ENCODE peak calls at places on chromosomes 4 and X, in eight cellular contexts. One of them, this sample, is unnamed.

GRCh38 chr4:83947811-83948210 is 411.9 kb downstream of the GPAT3 start:
- DNase-seq in cardiac septum: no peak
- DNase-seq in HT-29: no peak
- DNase-seq in hypothalamus: no peak
- DNase-seq in lower lobe of right lung: no peak
- DNase-seq in kidney tubule cell: no peak
- DNase-seq in activated naive CD8-positive, alpha-beta T cell treated with anti-CD3 and anti-CD28 coated beads, Interleukin-2, amount 50 U/mL, for 24 hours: no peak
- DNase-seq in Jurkat, Clone E6-1: no peak
- DNase-seq in this sample: no peak

GRCh38 chr4:169485084-169485483 is 127.3 kb downstream of the NEK1 start:
- DNase-seq in cardiac septum: no peak
- DNase-seq in HT-29: no peak
- DNase-seq in hypothalamus: no peak
- DNase-seq in lower lobe of right lung: no peak
- DNase-seq in kidney tubule cell: peak; percentile 20
- DNase-seq in activated naive CD8-positive, alpha-beta T cell treated with anti-CD3 and anti-CD28 coated beads, Interleukin-2, amount 50 U/mL, for 24 hours: no peak
- DNase-seq in Jurkat, Clone E6-1: no peak
- DNase-seq in this sample: no peak

GRCh38 chrX:108322243-108322642 is 116.0 kb downstream of the COL4A6 start:
- DNase-seq in cardiac septum: no peak
- DNase-seq in HT-29: no peak
- DNase-seq in hypothalamus: no peak
- DNase-seq in lower lobe of right lung: no peak
- DNase-seq in kidney tubule cell: no peak
- DNase-seq in activated naive CD8-positive, alpha-beta T cell treated with anti-CD3 and anti-CD28 coated beads, Interleukin-2, amount 50 U/mL, for 24 hours: no peak
- DNase-seq in Jurkat, Clone E6-1: no peak
- DNase-seq in this sample: no peak

GRCh38 chr4:153428816-153429592 is 37.2 kb upstream of the TMEM131L start:
- DNase-seq in cardiac septum: no peak
- DNase-seq in HT-29: no peak
- DNase-seq in hypothalamus: no peak
- DNase-seq in lower lobe of right lung: no peak
- DNase-seq in kidney tubule cell: no peak
- DNase-seq in activated naive CD8-positive, alpha-beta T cell treated with anti-CD3 and anti-CD28 coated beads, Interleukin-2, amount 50 U/mL, for 24 hours: no peak
- DNase-seq in Jurkat, Clone E6-1: peak; percentile 50
- DNase-seq in this sample: no peak

GRCh38 chr4:136900706-136901105 is 631.6 kb downstream of the PCDH18 start:
- DNase-seq in cardiac septum: no peak
- DNase-seq in HT-29: no peak
- DNase-seq in hypothalamus: no peak
- DNase-seq in lower lobe of right lung: no peak
- DNase-seq in kidney tubule cell: peak; percentile 50
- DNase-seq in activated naive CD8-positive, alpha-beta T cell treated with anti-CD3 and anti-CD28 coated beads, Interleukin-2, amount 50 U/mL, for 24 hours: no peak
- DNase-seq in Jurkat, Clone E6-1: peak; percentile 0
- DNase-seq in this sample: no peak

GRCh38 chr4:111136438-111136837 is 513.6 kb upstream of the PITX2 start:
- DNase-seq in cardiac septum: no peak
- DNase-seq in HT-29: peak; percentile 26
- DNase-seq in hypothalamus: no peak
- DNase-seq in lower lobe of right lung: no peak
- DNase-seq in kidney tubule cell: no peak
- DNase-seq in activated naive CD8-positive, alpha-beta T cell treated with anti-CD3 and anti-CD28 coated beads, Interleukin-2, amount 50 U/mL, for 24 hours: no peak
- DNase-seq in Jurkat, Clone E6-1: no peak
- DNase-seq in this sample: peak; percentile 43

GRCh38 chrX:36445576-36445975 is 526.0 kb downstream of the CFAP47 start:
- DNase-seq in cardiac septum: no peak
- DNase-seq in HT-29: no peak
- DNase-seq in hypothalamus: no peak
- DNase-seq in lower lobe of right lung: no peak
- DNase-seq in kidney tubule cell: no peak
- DNase-seq in activated naive CD8-positive, alpha-beta T cell treated with anti-CD3 and anti-CD28 coated beads, Interleukin-2, amount 50 U/mL, for 24 hours: no peak
- DNase-seq in Jurkat, Clone E6-1: no peak
- DNase-seq in this sample: no peak

GRCh38 chr4:175671491-175671934 is 140.6 kb downstream of the GPM6A start:
- DNase-seq in cardiac septum: no peak
- DNase-seq in HT-29: no peak
- DNase-seq in hypothalamus: no peak
- DNase-seq in lower lobe of right lung: no peak
- DNase-seq in kidney tubule cell: no peak
- DNase-seq in activated naive CD8-positive, alpha-beta T cell treated with anti-CD3 and anti-CD28 coated beads, Interleukin-2, amount 50 U/mL, for 24 hours: no peak
- DNase-seq in Jurkat, Clone E6-1: no peak
- DNase-seq in this sample: no peak

GRCh38 chrX:38036471-38036870 is 30.1 kb downstream of the SYTL5 start:
- DNase-seq in cardiac septum: no peak
- DNase-seq in HT-29: no peak
- DNase-seq in hypothalamus: no peak
- DNase-seq in lower lobe of right lung: no peak
- DNase-seq in kidney tubule cell: no peak
- DNase-seq in activated naive CD8-positive, alpha-beta T cell treated with anti-CD3 and anti-CD28 coated beads, Interleukin-2, amount 50 U/mL, for 24 hours: no peak
- DNase-seq in Jurkat, Clone E6-1: no peak
- DNase-seq in this sample: no peak

GRCh38 chr4:8666581-8666980 is 74.0 kb downstream of the CPZ start:
- DNase-seq in cardiac septum: no peak
- DNase-seq in HT-29: no peak
- DNase-seq in hypothalamus: no peak
- DNase-seq in lower lobe of right lung: peak; percentile 10
- DNase-seq in kidney tubule cell: no peak
- DNase-seq in activated naive CD8-positive, alpha-beta T cell treated with anti-CD3 and anti-CD28 coated beads, Interleukin-2, amount 50 U/mL, for 24 hours: no peak
- DNase-seq in Jurkat, Clone E6-1: no peak
- DNase-seq in this sample: no peak

GRCh38 chr4:139207873-139208403 is 30.9 kb upstream of the ELF2 start:
- DNase-seq in cardiac septum: no peak
- DNase-seq in HT-29: no peak
- DNase-seq in hypothalamus: no peak
- DNase-seq in lower lobe of right lung: no peak
- DNase-seq in kidney tubule cell: no peak
- DNase-seq in activated naive CD8-positive, alpha-beta T cell treated with anti-CD3 and anti-CD28 coated beads, Interleukin-2, amount 50 U/mL, for 24 hours: no peak
- DNase-seq in Jurkat, Clone E6-1: no peak
- DNase-seq in this sample: no peak

GRCh38 chr4:42845586-42845985 is 46.9 kb upstream of the GRXCR1 start:
- DNase-seq in cardiac septum: no peak
- DNase-seq in HT-29: no peak
- DNase-seq in hypothalamus: no peak
- DNase-seq in lower lobe of right lung: no peak
- DNase-seq in kidney tubule cell: no peak
- DNase-seq in activated naive CD8-positive, alpha-beta T cell treated with anti-CD3 and anti-CD28 coated beads, Interleukin-2, amount 50 U/mL, for 24 hours: no peak
- DNase-seq in Jurkat, Clone E6-1: no peak
- DNase-seq in this sample: no peak

GRCh38 chr4:112515278-112516075 is 503 bp downstream of the NEUROG2 start:
- DNase-seq in cardiac septum: no peak
- DNase-seq in HT-29: no peak
- DNase-seq in hypothalamus: no peak
- DNase-seq in lower lobe of right lung: no peak
- DNase-seq in kidney tubule cell: peak; percentile 51
- DNase-seq in activated naive CD8-positive, alpha-beta T cell treated with anti-CD3 and anti-CD28 coated beads, Interleukin-2, amount 50 U/mL, for 24 hours: peak; percentile 49
- DNase-seq in Jurkat, Clone E6-1: peak; percentile 11
- DNase-seq in this sample: no peak

GRCh38 chr4:184812181-184812542 is 13.6 kb downstream of the ACSL1 start:
- DNase-seq in cardiac septum: no peak
- DNase-seq in HT-29: no peak
- DNase-seq in hypothalamus: no peak
- DNase-seq in lower lobe of right lung: no peak
- DNase-seq in kidney tubule cell: no peak
- DNase-seq in activated naive CD8-positive, alpha-beta T cell treated with anti-CD3 and anti-CD28 coated beads, Interleukin-2, amount 50 U/mL, for 24 hours: no peak
- DNase-seq in Jurkat, Clone E6-1: no peak
- DNase-seq in this sample: no peak

GRCh38 chr4:114076865-114077264 is 97.4 kb upstream of the ARSJ start:
- DNase-seq in cardiac septum: no peak
- DNase-seq in HT-29: no peak
- DNase-seq in hypothalamus: no peak
- DNase-seq in lower lobe of right lung: no peak
- DNase-seq in kidney tubule cell: peak; percentile 30
- DNase-seq in activated naive CD8-positive, alpha-beta T cell treated with anti-CD3 and anti-CD28 coated beads, Interleukin-2, amount 50 U/mL, for 24 hours: no peak
- DNase-seq in Jurkat, Clone E6-1: no peak
- DNase-seq in this sample: no peak

GRCh38 chrX:56783996-56784620 is 55.1 kb downstream of the NBDY start:
- DNase-seq in cardiac septum: no peak
- DNase-seq in HT-29: no peak
- DNase-seq in hypothalamus: no peak
- DNase-seq in lower lobe of right lung: no peak
- DNase-seq in kidney tubule cell: no peak
- DNase-seq in activated naive CD8-positive, alpha-beta T cell treated with anti-CD3 and anti-CD28 coated beads, Interleukin-2, amount 50 U/mL, for 24 hours: no peak
- DNase-seq in Jurkat, Clone E6-1: no peak
- DNase-seq in this sample: no peak

GRCh38 chr4:114093221-114093715 is 113.8 kb upstream of the ARSJ start:
- DNase-seq in cardiac septum: no peak
- DNase-seq in HT-29: no peak
- DNase-seq in hypothalamus: no peak
- DNase-seq in lower lobe of right lung: no peak
- DNase-seq in kidney tubule cell: no peak
- DNase-seq in activated naive CD8-positive, alpha-beta T cell treated with anti-CD3 and anti-CD28 coated beads, Interleukin-2, amount 50 U/mL, for 24 hours: no peak
- DNase-seq in Jurkat, Clone E6-1: no peak
- DNase-seq in this sample: no peak

GRCh38 chr4:973431-974397 is at the start of gene DGKQ:
- DNase-seq in cardiac septum: peak; percentile 96
- DNase-seq in HT-29: peak; percentile 79
- DNase-seq in hypothalamus: peak; percentile 57
- DNase-seq in lower lobe of right lung: peak; percentile 91
- DNase-seq in kidney tubule cell: peak; percentile 83
- DNase-seq in activated naive CD8-positive, alpha-beta T cell treated with anti-CD3 and anti-CD28 coated beads, Interleukin-2, amount 50 U/mL, for 24 hours: peak; percentile 86
- DNase-seq in Jurkat, Clone E6-1: peak; percentile 39
- DNase-seq in this sample: peak; percentile 71

GRCh38 chr4:107210450-107211239 is 174.5 kb upstream of the DKK2 start:
- DNase-seq in cardiac septum: no peak
- DNase-seq in HT-29: no peak
- DNase-seq in hypothalamus: no peak
- DNase-seq in lower lobe of right lung: no peak
- DNase-seq in kidney tubule cell: peak; percentile 18
- DNase-seq in activated naive CD8-positive, alpha-beta T cell treated with anti-CD3 and anti-CD28 coated beads, Interleukin-2, amount 50 U/mL, for 24 hours: no peak
- DNase-seq in Jurkat, Clone E6-1: no peak
- DNase-seq in this sample: no peak

GRCh38 chr4:13656569-13656988 is 29.1 kb upstream of the BOD1L1 start:
- DNase-seq in cardiac septum: no peak
- DNase-seq in HT-29: peak; percentile 76
- DNase-seq in hypothalamus: peak; percentile 10
- DNase-seq in lower lobe of right lung: peak; percentile 77
- DNase-seq in kidney tubule cell: peak; percentile 68
- DNase-seq in activated naive CD8-positive, alpha-beta T cell treated with anti-CD3 and anti-CD28 coated beads, Interleukin-2, amount 50 U/mL, for 24 hours: peak; percentile 69
- DNase-seq in Jurkat, Clone E6-1: peak; percentile 15
- DNase-seq in this sample: peak; percentile 44

GRCh38 chr4:6368601-6369000 is 99.0 kb downstream of the WFS1 start:
- DNase-seq in cardiac septum: no peak
- DNase-seq in HT-29: no peak
- DNase-seq in hypothalamus: no peak
- DNase-seq in lower lobe of right lung: no peak
- DNase-seq in kidney tubule cell: no peak
- DNase-seq in activated naive CD8-positive, alpha-beta T cell treated with anti-CD3 and anti-CD28 coated beads, Interleukin-2, amount 50 U/mL, for 24 hours: no peak
- DNase-seq in Jurkat, Clone E6-1: no peak
- DNase-seq in this sample: no peak

GRCh38 chr4:23232987-23233386 is 540.2 kb downstream of the GBA3 start:
- DNase-seq in cardiac septum: no peak
- DNase-seq in HT-29: no peak
- DNase-seq in hypothalamus: no peak
- DNase-seq in lower lobe of right lung: no peak
- DNase-seq in kidney tubule cell: peak; percentile 54
- DNase-seq in activated naive CD8-positive, alpha-beta T cell treated with anti-CD3 and anti-CD28 coated beads, Interleukin-2, amount 50 U/mL, for 24 hours: no peak
- DNase-seq in Jurkat, Clone E6-1: no peak
- DNase-seq in this sample: no peak

GRCh38 chr4:2015008-2015407 is 6.2 kb upstream of the NELFA start:
- DNase-seq in cardiac septum: no peak
- DNase-seq in HT-29: no peak
- DNase-seq in hypothalamus: no peak
- DNase-seq in lower lobe of right lung: no peak
- DNase-seq in kidney tubule cell: no peak
- DNase-seq in activated naive CD8-positive, alpha-beta T cell treated with anti-CD3 and anti-CD28 coated beads, Interleukin-2, amount 50 U/mL, for 24 hours: no peak
- DNase-seq in Jurkat, Clone E6-1: no peak
- DNase-seq in this sample: no peak

GRCh38 chr4:127698789-127699200 is 31.4 kb upstream of the SLC25A31 start:
- DNase-seq in cardiac septum: no peak
- DNase-seq in HT-29: no peak
- DNase-seq in hypothalamus: no peak
- DNase-seq in lower lobe of right lung: no peak
- DNase-seq in kidney tubule cell: peak; percentile 86
- DNase-seq in activated naive CD8-positive, alpha-beta T cell treated with anti-CD3 and anti-CD28 coated beads, Interleukin-2, amount 50 U/mL, for 24 hours: no peak
- DNase-seq in Jurkat, Clone E6-1: no peak
- DNase-seq in this sample: no peak

GRCh38 chr4:143302526-143302925 is 34.1 kb upstream of the GAB1 start:
- DNase-seq in cardiac septum: no peak
- DNase-seq in HT-29: no peak
- DNase-seq in hypothalamus: no peak
- DNase-seq in lower lobe of right lung: no peak
- DNase-seq in kidney tubule cell: no peak
- DNase-seq in activated naive CD8-positive, alpha-beta T cell treated with anti-CD3 and anti-CD28 coated beads, Interleukin-2, amount 50 U/mL, for 24 hours: no peak
- DNase-seq in Jurkat, Clone E6-1: no peak
- DNase-seq in this sample: no peak

GRCh38 chr4:190014771-190015537 is 12.1 kb downstream of the FRG2 start:
- DNase-seq in cardiac septum: no peak
- DNase-seq in HT-29: no peak
- DNase-seq in hypothalamus: no peak
- DNase-seq in lower lobe of right lung: peak; percentile 45
- DNase-seq in kidney tubule cell: no peak
- DNase-seq in activated naive CD8-positive, alpha-beta T cell treated with anti-CD3 and anti-CD28 coated beads, Interleukin-2, amount 50 U/mL, for 24 hours: no peak
- DNase-seq in Jurkat, Clone E6-1: no peak
- DNase-seq in this sample: no peak

GRCh38 chr4:2261110-2261852 is 628 bp downstream of the MXD4 start:
- DNase-seq in cardiac septum: peak; percentile 80
- DNase-seq in HT-29: peak; percentile 19
- DNase-seq in hypothalamus: no peak
- DNase-seq in lower lobe of right lung: peak; percentile 76
- DNase-seq in kidney tubule cell: peak; percentile 61
- DNase-seq in activated naive CD8-positive, alpha-beta T cell treated with anti-CD3 and anti-CD28 coated beads, Interleukin-2, amount 50 U/mL, for 24 hours: peak; percentile 63
- DNase-seq in Jurkat, Clone E6-1: no peak
- DNase-seq in this sample: no peak

GRCh38 chr4:101458914-101459313 is 111.6 kb upstream of the PPP3CA start:
- DNase-seq in cardiac septum: no peak
- DNase-seq in HT-29: no peak
- DNase-seq in hypothalamus: no peak
- DNase-seq in lower lobe of right lung: no peak
- DNase-seq in kidney tubule cell: no peak
- DNase-seq in activated naive CD8-positive, alpha-beta T cell treated with anti-CD3 and anti-CD28 coated beads, Interleukin-2, amount 50 U/mL, for 24 hours: no peak
- DNase-seq in Jurkat, Clone E6-1: no peak
- DNase-seq in this sample: no peak

GRCh38 chrX:110241816-110242215 is 76.1 kb downstream of the AMMECR1 start:
- DNase-seq in cardiac septum: no peak
- DNase-seq in HT-29: no peak
- DNase-seq in hypothalamus: no peak
- DNase-seq in lower lobe of right lung: no peak
- DNase-seq in kidney tubule cell: peak; percentile 15
- DNase-seq in activated naive CD8-positive, alpha-beta T cell treated with anti-CD3 and anti-CD28 coated beads, Interleukin-2, amount 50 U/mL, for 24 hours: no peak
- DNase-seq in Jurkat, Clone E6-1: no peak
- DNase-seq in this sample: no peak

GRCh38 chr4:159446266-159446976 is 343.5 kb downstream of the RAPGEF2 start:
- DNase-seq in cardiac septum: no peak
- DNase-seq in HT-29: peak; percentile 58
- DNase-seq in hypothalamus: peak; percentile 1
- DNase-seq in lower lobe of right lung: no peak
- DNase-seq in kidney tubule cell: peak; percentile 83
- DNase-seq in activated naive CD8-positive, alpha-beta T cell treated with anti-CD3 and anti-CD28 coated beads, Interleukin-2, amount 50 U/mL, for 24 hours: peak; percentile 7
- DNase-seq in Jurkat, Clone E6-1: peak; percentile 37
- DNase-seq in this sample: peak; percentile 36

GRCh38 chr4:2755821-2756690 is at the start of gene TNIP2:
- DNase-seq in cardiac septum: peak; percentile 95
- DNase-seq in HT-29: peak; percentile 85
- DNase-seq in hypothalamus: peak; percentile 51
- DNase-seq in lower lobe of right lung: peak; percentile 92
- DNase-seq in kidney tubule cell: peak; percentile 86
- DNase-seq in activated naive CD8-positive, alpha-beta T cell treated with anti-CD3 and anti-CD28 coated beads, Interleukin-2, amount 50 U/mL, for 24 hours: peak; percentile 82
- DNase-seq in Jurkat, Clone E6-1: peak; percentile 20
- DNase-seq in this sample: peak; percentile 55

GRCh38 chr4:184392321-184392720 is 82.0 kb downstream of the IRF2 start:
- DNase-seq in cardiac septum: no peak
- DNase-seq in HT-29: no peak
- DNase-seq in hypothalamus: no peak
- DNase-seq in lower lobe of right lung: no peak
- DNase-seq in kidney tubule cell: no peak
- DNase-seq in activated naive CD8-positive, alpha-beta T cell treated with anti-CD3 and anti-CD28 coated beads, Interleukin-2, amount 50 U/mL, for 24 hours: no peak
- DNase-seq in Jurkat, Clone E6-1: no peak
- DNase-seq in this sample: no peak

GRCh38 chr4:56690393-56690971 is 9.4 kb upstream of the HOPX start:
- DNase-seq in cardiac septum: no peak
- DNase-seq in HT-29: no peak
- DNase-seq in hypothalamus: no peak
- DNase-seq in lower lobe of right lung: no peak
- DNase-seq in kidney tubule cell: no peak
- DNase-seq in activated naive CD8-positive, alpha-beta T cell treated with anti-CD3 and anti-CD28 coated beads, Interleukin-2, amount 50 U/mL, for 24 hours: no peak
- DNase-seq in Jurkat, Clone E6-1: no peak
- DNase-seq in this sample: no peak

GRCh38 chrX:69314436-69315348 is 149.4 kb upstream of the PJA1 start:
- DNase-seq in cardiac septum: peak; percentile 72
- DNase-seq in HT-29: no peak
- DNase-seq in hypothalamus: no peak
- DNase-seq in lower lobe of right lung: no peak
- DNase-seq in kidney tubule cell: no peak
- DNase-seq in activated naive CD8-positive, alpha-beta T cell treated with anti-CD3 and anti-CD28 coated beads, Interleukin-2, amount 50 U/mL, for 24 hours: no peak
- DNase-seq in Jurkat, Clone E6-1: no peak
- DNase-seq in this sample: no peak

This sample was measured in AG09319.